ENCODE peak calls at places on chromosome 11, in five cellular contexts. One of them, this sample, is unnamed.

GRCh38 chr11:124882339-124883071 is 15.2 kb downstream of the ROBO4 start:
- DNase-seq in HCT116: no peak
- DNase-seq in K562: no peak
- DNase-seq in HepG2: peak; percentile 89
- DNase-seq in H1: no peak
- DNase-seq in this sample: no peak

GRCh38 chr11:76455931-76456330 is 11.1 kb downstream of the EMSY start:
- DNase-seq in H1: no peak
- DNase-seq in HCT116: no peak
- DNase-seq in HepG2: no peak
- DNase-seq in K562: no peak
- DNase-seq in this sample: no peak

GRCh38 chr11:6625156-6625831 is 6.1 kb upstream of the TPP1 start:
- DNase-seq in HepG2: peak; percentile 28
- DNase-seq in H1: no peak
- DNase-seq in K562: no peak
- DNase-seq in HCT116: no peak
- DNase-seq in this sample: no peak

GRCh38 chr11:117691206-117691490 is 105.9 kb downstream of the DSCAML1 start:
- DNase-seq in HCT116: no peak
- DNase-seq in K562: no peak
- DNase-seq in H1: no peak
- DNase-seq in HepG2: no peak
- DNase-seq in this sample: no peak

GRCh38 chr11:92739020-92739419 is 230.4 kb upstream of the MTNR1B start:
- DNase-seq in HCT116: no peak
- DNase-seq in HepG2: no peak
- DNase-seq in H1: no peak
- DNase-seq in K562: no peak
- DNase-seq in this sample: no peak

GRCh38 chr11:117862019-117862725 is 14.3 kb downstream of the FXYD6 start:
- DNase-seq in K562: no peak
- DNase-seq in HCT116: no peak
- DNase-seq in H1: no peak
- DNase-seq in HepG2: no peak
- DNase-seq in this sample: no peak

GRCh38 chr11:63761173-63761572 is 7.4 kb downstream of the ZFTA start:
- DNase-seq in HCT116: no peak
- DNase-seq in H1: peak; percentile 79
- DNase-seq in K562: no peak
- DNase-seq in HepG2: no peak
- DNase-seq in this sample: no peak

GRCh38 chr11:100557830-100558611 is 129.1 kb upstream of the ARHGAP42 start:
- DNase-seq in HepG2: no peak
- DNase-seq in K562: no peak
- DNase-seq in H1: no peak
- DNase-seq in HCT116: no peak
- DNase-seq in this sample: no peak

GRCh38 chr11:18798941-18799469 is 7.4 kb upstream of the PTPN5 start:
- DNase-seq in K562: no peak
- DNase-seq in HepG2: no peak
- DNase-seq in HCT116: no peak
- DNase-seq in H1: no peak
- DNase-seq in this sample: no peak

GRCh38 chr11:128776434-128777284 is 82.8 kb downstream of the FLI1 start:
- DNase-seq in K562: peak; percentile 58
- DNase-seq in H1: peak; percentile 85
- DNase-seq in HepG2: no peak
- DNase-seq in HCT116: peak; percentile 22
- DNase-seq in this sample: no peak

GRCh38 chr11:62709262-62710000 is 2.0 kb downstream of the GNG3 start:
- DNase-seq in H1: peak; percentile 93
- DNase-seq in K562: peak; percentile 43
- DNase-seq in HepG2: no peak
- DNase-seq in HCT116: no peak
- DNase-seq in this sample: no peak

GRCh38 chr11:86958259-86958658 is 3.1 kb upstream of the FZD4 start:
- DNase-seq in K562: no peak
- DNase-seq in HCT116: no peak
- DNase-seq in H1: no peak
- DNase-seq in HepG2: peak; percentile 74
- DNase-seq in this sample: no peak

GRCh38 chr11:23314162-23314561 is 453.9 kb upstream of the CCDC179 start:
- DNase-seq in HepG2: no peak
- DNase-seq in HCT116: no peak
- DNase-seq in H1: no peak
- DNase-seq in K562: no peak
- DNase-seq in this sample: no peak

GRCh38 chr11:83025267-83025704 is 46.4 kb downstream of the RAB30 start:
- DNase-seq in HepG2: peak; percentile 55
- DNase-seq in HCT116: no peak
- DNase-seq in H1: no peak
- DNase-seq in K562: no peak
- DNase-seq in this sample: no peak

GRCh38 chr11:125146232-125146631 is 18.3 kb upstream of the PKNOX2 start:
- DNase-seq in K562: no peak
- DNase-seq in HepG2: no peak
- DNase-seq in HCT116: no peak
- DNase-seq in H1: no peak
- DNase-seq in this sample: no peak

GRCh38 chr11:47028530-47029093 is 92.1 kb downstream of the CSTPP1 start:
- DNase-seq in K562: no peak
- DNase-seq in H1: no peak
- DNase-seq in HepG2: no peak
- DNase-seq in HCT116: no peak
- DNase-seq in this sample: no peak

GRCh38 chr11:92384807-92385206 is 160.2 kb downstream of the FAT3 start:
- DNase-seq in H1: no peak
- DNase-seq in K562: no peak
- DNase-seq in HCT116: no peak
- DNase-seq in HepG2: no peak
- DNase-seq in this sample: no peak

GRCh38 chr11:75429641-75429901 is 3.4 kb downstream of the KLHL35 start:
- DNase-seq in HepG2: no peak
- DNase-seq in K562: no peak
- DNase-seq in H1: no peak
- DNase-seq in HCT116: no peak
- DNase-seq in this sample: no peak

GRCh38 chr11:25211635-25212251 is 714.9 kb downstream of the LUZP2 start:
- DNase-seq in K562: no peak
- DNase-seq in H1: no peak
- DNase-seq in HepG2: no peak
- DNase-seq in HCT116: no peak
- DNase-seq in this sample: no peak

GRCh38 chr11:28058333-28058732 is 49.6 kb downstream of the KIF18A start:
- DNase-seq in HepG2: peak; percentile 1
- DNase-seq in K562: no peak
- DNase-seq in HCT116: no peak
- DNase-seq in H1: no peak
- DNase-seq in this sample: no peak

GRCh38 chr11:33970984-33971466 is 79.1 kb upstream of the LMO2 start:
- DNase-seq in HepG2: peak; percentile 46
- DNase-seq in K562: peak; percentile 54
- DNase-seq in HCT116: peak; percentile 64
- DNase-seq in H1: peak; percentile 53
- DNase-seq in this sample: peak; percentile 25

GRCh38 chr11:9379046-9379445 is 5.4 kb upstream of the IPO7 start:
- DNase-seq in HCT116: no peak
- DNase-seq in HepG2: no peak
- DNase-seq in K562: no peak
- DNase-seq in H1: peak; percentile 57
- DNase-seq in this sample: no peak

GRCh38 chr11:121012091-121012490 is 11.8 kb upstream of the TBCEL start:
- DNase-seq in HCT116: no peak
- DNase-seq in K562: no peak
- DNase-seq in HepG2: no peak
- DNase-seq in H1: no peak
- DNase-seq in this sample: no peak

GRCh38 chr11:22477312-22477711 is 139.1 kb downstream of the SLC17A6 start:
- DNase-seq in HCT116: no peak
- DNase-seq in H1: no peak
- DNase-seq in K562: no peak
- DNase-seq in HepG2: no peak
- DNase-seq in this sample: no peak

GRCh38 chr11:15967166-15967565 is 389.2 kb downstream of the SOX6 start:
- DNase-seq in HCT116: no peak
- DNase-seq in H1: no peak
- DNase-seq in HepG2: no peak
- DNase-seq in K562: peak; percentile 41
- DNase-seq in this sample: no peak

GRCh38 chr11:8442301-8442700 is 151.7 kb downstream of the STK33 start:
- DNase-seq in H1: no peak
- DNase-seq in K562: no peak
- DNase-seq in HepG2: peak; percentile 7
- DNase-seq in HCT116: no peak
- DNase-seq in this sample: no peak

GRCh38 chr11:47406896-47407745 is 1.3 kb upstream of the SLC39A13 start:
- DNase-seq in H1: no peak
- DNase-seq in HepG2: no peak
- DNase-seq in K562: no peak
- DNase-seq in HCT116: no peak
- DNase-seq in this sample: no peak

GRCh38 chr11:124894606-124895430 is 2.8 kb downstream of the ROBO4 start:
- DNase-seq in HepG2: no peak
- DNase-seq in K562: no peak
- DNase-seq in H1: no peak
- DNase-seq in HCT116: no peak
- DNase-seq in this sample: no peak

GRCh38 chr11:77705877-77706579 is 68.4 kb upstream of the CLNS1A start:
- DNase-seq in K562: no peak
- DNase-seq in HCT116: no peak
- DNase-seq in H1: no peak
- DNase-seq in HepG2: no peak
- DNase-seq in this sample: no peak

GRCh38 chr11:117950320-117950719 is 21.1 kb upstream of the TMPRSS13 start:
- DNase-seq in HepG2: no peak
- DNase-seq in HCT116: no peak
- DNase-seq in H1: peak; percentile 22
- DNase-seq in K562: peak; percentile 43
- DNase-seq in this sample: no peak

GRCh38 chr11:93606314-93606713 is 55.2 kb upstream of the CEP295 start:
- DNase-seq in HCT116: no peak
- DNase-seq in HepG2: no peak
- DNase-seq in K562: no peak
- DNase-seq in H1: no peak
- DNase-seq in this sample: no peak

DNA sequence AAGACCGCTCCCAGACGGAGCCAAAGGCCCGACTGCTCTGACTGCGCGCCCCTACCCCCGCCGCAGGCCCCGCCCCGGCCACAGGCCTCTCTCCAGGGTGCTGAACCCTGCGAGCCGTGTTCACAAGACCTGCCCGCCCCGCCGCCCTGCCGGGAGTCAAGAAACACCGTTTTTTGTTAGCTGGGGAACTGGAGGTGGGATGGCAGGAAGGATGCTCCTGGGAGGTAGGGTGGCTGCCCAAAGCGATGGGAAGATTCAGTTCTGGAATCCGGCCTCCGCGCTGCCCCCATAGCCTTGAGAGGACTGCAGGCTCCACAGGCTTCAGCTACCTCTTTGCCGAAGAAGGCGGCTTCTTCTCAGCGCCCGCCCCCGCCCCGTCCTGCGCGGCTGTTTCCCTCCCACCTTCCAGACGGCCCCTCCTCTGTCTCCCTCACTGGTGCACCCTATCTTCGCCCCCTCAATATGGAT is 2.7 kb upstream of the PDE2A start:
- DNase-seq in K562: peak; percentile 94
- DNase-seq in HCT116: no peak
- DNase-seq in HepG2: peak; percentile 15
- DNase-seq in H1: peak; percentile 94
- DNase-seq in this sample: no peak
- H3K4me3 ChIP-seq in K562: no peak overlapping the region
- H3K4me3 ChIP-seq in HCT116: no peak overlapping the region
- H3K4me3 ChIP-seq in HepG2: no peak overlapping the region
- H3K4me3 ChIP-seq in H1: peak overlapping the region; percentile 23
- H3K4me3 ChIP-seq in this sample: no peak overlapping the region

GRCh38 chr11:10459029-10459970 is 4.2 kb downstream of the AMPD3 start:
- DNase-seq in HepG2: no peak
- DNase-seq in HCT116: no peak
- DNase-seq in H1: peak; percentile 44
- DNase-seq in K562: peak; percentile 27
- DNase-seq in this sample: no peak
- TF ChIP-seq SIN3A in HepG2: no peak
- TF ChIP-seq SIN3A in HCT116: no peak
- TF ChIP-seq SIN3A in H1: no peak
- TF ChIP-seq SIN3A in K562: no peak
- TF ChIP-seq SIN3A in this sample: no peak

DNA sequence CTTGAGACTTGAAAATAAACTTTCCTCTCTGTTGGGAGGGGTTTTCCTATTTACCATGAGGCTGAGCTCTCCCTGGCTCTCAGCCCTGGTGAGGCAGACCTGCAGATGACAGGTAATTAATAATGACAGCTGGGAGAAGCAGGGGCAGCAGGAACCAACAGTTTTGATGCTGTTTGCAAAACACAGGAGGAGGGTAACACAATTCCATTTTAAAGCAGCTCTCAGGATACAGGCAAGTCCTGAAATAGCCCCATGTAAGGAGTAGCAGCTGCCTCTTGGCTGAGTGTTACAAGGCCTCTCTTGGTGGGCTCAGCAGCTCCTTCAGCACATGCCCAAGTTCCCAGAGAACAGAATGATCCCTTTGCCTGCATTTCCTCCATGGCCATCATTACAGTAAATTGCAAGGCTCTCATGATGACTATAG is 13.3 kb downstream of the PARVA start:
- DNase-seq in HCT116: no peak
- DNase-seq in HepG2: no peak
- DNase-seq in H1: no peak
- DNase-seq in K562: no peak
- DNase-seq in this sample: no peak
- H3K27ac ChIP-seq in HCT116: no peak overlapping the region
- H3K27ac ChIP-seq in HepG2: no peak overlapping the region
- H3K27ac ChIP-seq in H1: no peak overlapping the region
- H3K27ac ChIP-seq in K562: no peak overlapping the region
- H3K27ac ChIP-seq in this sample: no peak overlapping the region

DNA sequence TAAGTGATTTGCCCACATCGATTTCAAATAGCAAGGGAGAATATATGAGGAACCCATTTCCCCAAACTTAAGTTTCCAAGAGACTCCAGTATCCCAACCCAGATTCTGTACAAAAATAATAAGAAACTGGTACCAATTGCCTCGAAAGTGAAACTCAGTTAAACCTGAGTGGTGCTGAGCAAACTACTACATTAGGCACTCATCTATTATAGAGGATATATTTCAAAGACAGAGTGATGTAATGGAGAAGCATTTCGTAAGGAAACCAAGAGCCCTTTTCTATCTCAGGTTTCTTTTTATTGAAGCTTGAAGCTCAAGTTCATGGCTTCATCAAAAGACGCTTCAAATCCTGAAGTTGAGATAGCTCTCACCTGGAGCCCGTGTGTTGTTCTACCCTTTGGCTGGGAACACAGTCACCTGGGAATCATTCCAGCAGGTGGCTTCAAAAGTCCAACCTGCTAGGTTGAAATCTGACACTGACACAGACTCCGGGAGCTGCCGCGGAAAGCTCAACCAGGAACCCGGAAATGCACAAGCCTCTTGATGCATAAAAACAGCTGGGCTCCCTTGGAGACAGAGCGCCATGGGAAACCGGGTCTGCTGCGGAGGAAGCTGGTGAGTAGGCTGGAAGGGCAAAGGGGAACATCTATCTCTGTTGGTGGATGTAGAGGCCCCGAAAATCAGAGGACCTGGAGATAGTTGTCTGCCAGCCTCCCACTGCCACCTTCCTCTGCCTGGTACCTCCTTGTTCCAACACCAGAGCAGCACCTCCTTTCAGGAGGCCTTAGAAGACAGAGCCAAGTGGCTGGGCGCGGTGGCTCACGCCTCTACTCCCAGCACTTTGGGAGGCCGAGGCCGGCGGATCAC is at the start of gene C11orf52:
- DNase-seq in K562: no peak
- DNase-seq in HCT116: peak; percentile 79
- DNase-seq in H1: peak; percentile 69
- DNase-seq in HepG2: peak; percentile 89
- DNase-seq in this sample: no peak
- H3K4me3 ChIP-seq in K562: no peak within 1 kb of the TSS
- H3K4me3 ChIP-seq in HCT116: peak within 1 kb of the TSS; percentile 59
- H3K4me3 ChIP-seq in H1: peak within 1 kb of the TSS; percentile 41
- H3K4me3 ChIP-seq in HepG2: peak within 1 kb of the TSS; percentile 58
- H3K4me3 ChIP-seq in this sample: no peak within 1 kb of the TSS